ENCODE peak calls at places on chromosomes 12 and 14, in five cellular contexts. P, Q, F, C and O are unnamed samples.

GRCh38 chr14:72771561-72771960 is 122.3 kb downstream of the DPF3 start:
- DNase-seq in C (no peak), F (peak), Q (no peak), P (no peak), O (no peak)

GRCh38 chr12:58081488-58081887 is 140.1 kb downstream of the ATP23 start:
- DNase-seq in C (no peak), P (no peak), F (no peak), Q (no peak), O (no peak)

GRCh38 chr12:79567164-79567563 is 123.6 kb downstream of the PAWR start:
- DNase-seq in F (no peak), P (no peak), C (no peak), Q (no peak), O (no peak)

GRCh38 chr12:12990700-12991468 is 9.2 kb downstream of the HEBP1 start:
- DNase-seq in C (no peak), P (no peak), F (no peak), Q (no peak), O (no peak)

GRCh38 chr14:95498622-95499353 is 17.7 kb downstream of the SYNE3 start:
- DNase-seq in P (no peak), C (peak), F (peak), Q (no peak), O (no peak)

GRCh38 chr12:70643927-70644326 is 6.7 kb upstream of the PTPRB start:
- DNase-seq in C (no peak), P (no peak), Q (no peak), F (no peak), O (no peak)

GRCh38 chr12:6038160-6038559 is 86.3 kb downstream of the VWF start:
- DNase-seq in F (peak), C (no peak), P (peak), Q (no peak), O (no peak)

GRCh38 chr12:27083861-27084271 is 1.5 kb upstream of the C12orf71 start:
- DNase-seq in Q (no peak), P (no peak), F (no peak), C (peak), O (no peak)

GRCh38 chr14:40684328-40684727 is 922.3 kb upstream of the LRFN5 start:
- DNase-seq in F (no peak), P (no peak), C (no peak), Q (no peak), O (no peak)

GRCh38 chr12:51522696-51523095 is 68.3 kb upstream of the SCN8A start:
- DNase-seq in C (no peak), F (no peak), P (no peak), Q (no peak), O (no peak)

GRCh38 chr12:49825360-49825970 is 2.7 kb downstream of the NCKAP5L start:
- DNase-seq in Q (no peak), P (no peak), C (no peak), F (no peak), O (no peak)